ENCODE peak calls at places on chromosomes 11 and 22, in five cellular contexts. G is Calu3, X is mammary epithelial cell, P is NCI-H2029 treated with DMSO at 0.1 percent for 48 hours, E is activated T-cell treated with anti-CD3 and anti-CD28 coated beads for 24 hours. U is an unnamed sample.
A peak's percentile ranks its signal among the peaks of the same experiment; 100 is the strongest.

GRCh38 chr11:37040921-37041320 is 442.9 kb upstream of the RAG2 start:
- DNase-seq in G (no peak), E (no peak), P (no peak), X (no peak), U (no peak)

GRCh38 chr11:43145653-43146052 is 166.1 kb upstream of the API5 start:
- DNase-seq in X (no peak), P (no peak), E (no peak), G (no peak), U (no peak)

GRCh38 chr11:8833568-8834275 is 77.3 kb upstream of the AKIP1 start:
- DNase-seq in G (no peak), X (peak; percentile 87), P (no peak), E (no peak), U (no peak)

GRCh38 chr22:35326854-35327562 is 27.3 kb downstream of the TOM1 start:
- DNase-seq in P (no peak), E (no peak), G (no peak), X (no peak), U (no peak)

GRCh38 chr11:706957-707816 is 1.2 kb downstream of the EPS8L2 start:
- DNase-seq in G (peak; percentile 72), X (peak; percentile 53), E (no peak), P (no peak), U (peak; percentile 31)

GRCh38 chr22:21832291-21833290 is 34.9 kb downstream of the MAPK1 start:
- DNase-seq in X (peak; percentile 16), G (no peak), E (no peak), P (no peak), U (no peak)

GRCh38 chr22:44783581-44783980 is 31.2 kb downstream of the ARHGAP8 start:
- DNase-seq in G (peak; percentile 13), E (no peak), X (no peak), P (no peak), U (no peak)

GRCh38 chr22:35952576-35952975 is 76.0 kb downstream of the RBFOX2 start:
- DNase-seq in X (no peak), G (no peak), E (no peak), P (no peak), U (no peak)

GRCh38 chr22:43396934-43397457 is 14.8 kb upstream of the MPPED1 start:
- DNase-seq in E (no peak), X (no peak), P (no peak), G (no peak), U (no peak)

GRCh38 chr22:44085743-44086741 is 61.9 kb downstream of the PARVB start:
- DNase-seq in G (peak; percentile 66), E (no peak), X (peak; percentile 69), P (peak; percentile 61), U (peak; percentile 90)

GRCh38 chr11:34281256-34281655 is 76.6 kb downstream of the ABTB2 start:
- DNase-seq in E (no peak), X (no peak), G (no peak), P (no peak), U (no peak)

GRCh38 chr22:27800250-27801131 is 1.1 kb downstream of the MN1 start:
- DNase-seq in G (peak; percentile 9), P (no peak), X (peak; percentile 60), E (no peak), U (no peak)

GRCh38 chr11:119684361-119685072 is 44.5 kb downstream of the NECTIN1 start:
- DNase-seq in E (no peak), X (peak; percentile 91), P (no peak), G (peak; percentile 74), U (peak; percentile 95)

GRCh38 chr11:9169595-9170295 is 78.3 kb upstream of the SCUBE2 start:
- DNase-seq in E (no peak), X (no peak), G (no peak), P (no peak), U (no peak)

GRCh38 chr11:87809256-87809655 is 366.0 kb downstream of the RAB38 start:
- DNase-seq in P (no peak), E (no peak), G (no peak), X (no peak), U (no peak)

GRCh38 chr11:124285610-124286344 is 28.0 kb downstream of the OR8D1 start:
- DNase-seq in E (no peak), G (no peak), X (peak; percentile 70), P (no peak), U (peak; percentile 70)